ENCODE peak calls at places on chromosome 22, in seven cellular contexts. Y is AG09309, D is HFFc6, X is psoas muscle, H is progenitor cell of endocrine pancreas, J is GM12864, I is kidney epithelial cell. M is an unnamed sample.

GRCh38 chr22:44166448-44166847 is 14.3 kb upstream of the PARVG start:
- DNase-seq in Y (no peak), D (no peak), X (no peak), H (no peak), J (no peak), I (no peak), M (no peak)

GRCh38 chr22:29328566-29329500 is 13.3 kb upstream of the RASL10A start:
- DNase-seq in Y (no peak), D (no peak), X (peak), H (no peak), J (no peak), I (no peak), M (no peak)

GRCh38 chr22:29071261-29072045 is 1.4 kb upstream of the KREMEN1 start:
- DNase-seq in Y (no peak), D (no peak), X (peak), H (peak), J (no peak), I (no peak), M (peak)

GRCh38 chr22:32764330-32765116 is 37.0 kb upstream of the TIMP3 start:
- DNase-seq in Y (peak), D (peak), X (peak), H (no peak), J (no peak), I (peak), M (no peak)

GRCh38 chr22:24128631-24129601 is 52.4 kb upstream of the SUSD2 start:
- DNase-seq in Y (no peak), D (no peak), X (no peak), H (no peak), J (no peak), I (no peak), M (no peak)

GRCh38 chr22:19892249-19892879 is 37.7 kb upstream of the GNB1L start:
- DNase-seq in Y (no peak), D (no peak), X (no peak), H (no peak), J (no peak), I (no peak), M (no peak)

GRCh38 chr22:21615731-21616130 is 14.1 kb downstream of the YDJC start:
- DNase-seq in Y (no peak), D (no peak), X (no peak), H (no peak), J (no peak), I (no peak), M (no peak)

GRCh38 chr22:49997932-49998717 is 14.4 kb downstream of the IL17REL start:
- DNase-seq in Y (no peak), D (no peak), X (no peak), H (no peak), J (no peak), I (no peak), M (no peak)

GRCh38 chr22:43337946-43338345 is 5.2 kb downstream of the SCUBE1 start:
- DNase-seq in Y (no peak), D (no peak), X (no peak), H (no peak), J (no peak), I (no peak), M (no peak)

GRCh38 chr22:35835998-35836691 is 118.5 kb downstream of the APOL5 start:
- DNase-seq in Y (peak), D (peak), X (peak), H (no peak), J (no peak), I (peak), M (no peak)

GRCh38 chr22:30381250-30381649 is 6.0 kb downstream of the RNF215 start:
- DNase-seq in Y (no peak), D (no peak), X (no peak), H (no peak), J (no peak), I (no peak), M (no peak)

GRCh38 chr22:48921411-48921903 is 906.2 kb downstream of the BRD1 start:
- DNase-seq in Y (no peak), D (no peak), X (no peak), H (no peak), J (no peak), I (no peak), M (no peak)

GRCh38 chr22:29765905-29766631 is 739 bp downstream of the ZMAT5 start:
- DNase-seq in Y (no peak), D (no peak), X (no peak), H (peak), J (no peak), I (no peak), M (no peak)

GRCh38 chr22:35893698-35894097 is 134.9 kb downstream of the RBFOX2 start:
- DNase-seq in Y (no peak), D (no peak), X (no peak), H (no peak), J (no peak), I (no peak), M (no peak)

GRCh38 chr22:17079572-17079971 is 5.2 kb upstream of the IL17RA start:
- DNase-seq in Y (no peak), D (no peak), X (no peak), H (no peak), J (no peak), I (no peak), M (no peak)

GRCh38 chr22:19756288-19757128 is 4.1 kb upstream of the TBX1 start:
- DNase-seq in Y (no peak), D (no peak), X (no peak), H (peak), J (no peak), I (no peak), M (no peak)

GRCh38 chr22:24165673-24166072 is 15.6 kb upstream of the SUSD2 start:
- DNase-seq in Y (no peak), D (peak), X (no peak), H (no peak), J (no peak), I (no peak), M (no peak)

GRCh38 chr22:23613193-23613973 is 18.7 kb downstream of the DRICH1 start:
- DNase-seq in Y (no peak), D (no peak), X (no peak), H (no peak), J (no peak), I (no peak), M (no peak)

GRCh38 chr22:41976070-41976901 is 7.0 kb downstream of the SEPTIN3 start:
- DNase-seq in Y (no peak), D (no peak), X (no peak), H (peak), J (no peak), I (no peak), M (peak)

GRCh38 chr22:49571326-49571725 is 256.3 kb downstream of the BRD1 start:
- DNase-seq in Y (no peak), D (no peak), X (no peak), H (no peak), J (no peak), I (no peak), M (no peak)

GRCh38 chr22:43440556-43440955 is 28.7 kb downstream of the MPPED1 start:
- DNase-seq in Y (no peak), D (no peak), X (no peak), H (no peak), J (no peak), I (no peak), M (no peak)

GRCh38 chr22:33589297-33589696 is 331.0 kb downstream of the LARGE1 start:
- DNase-seq in Y (no peak), D (no peak), X (no peak), H (no peak), J (no peak), I (no peak), M (no peak)

GRCh38 chr22:21624120-21624879 is 5.5 kb downstream of the YDJC start:
- DNase-seq in Y (no peak), D (no peak), X (peak), H (no peak), J (no peak), I (no peak), M (no peak)

GRCh38 chr22:29629382-29630179 is 26.1 kb downstream of the NF2 start:
- DNase-seq in Y (no peak), D (no peak), X (no peak), H (no peak), J (no peak), I (no peak), M (no peak)

GRCh38 chr22:25067851-25068421 is 115.4 kb downstream of the KIAA1671 start:
- DNase-seq in Y (no peak), D (no peak), X (peak), H (no peak), J (no peak), I (no peak), M (no peak)

GRCh38 chr22:48919851-48920589 is 907.7 kb downstream of the BRD1 start:
- DNase-seq in Y (no peak), D (no peak), X (no peak), H (no peak), J (no peak), I (no peak), M (no peak)

DNA sequence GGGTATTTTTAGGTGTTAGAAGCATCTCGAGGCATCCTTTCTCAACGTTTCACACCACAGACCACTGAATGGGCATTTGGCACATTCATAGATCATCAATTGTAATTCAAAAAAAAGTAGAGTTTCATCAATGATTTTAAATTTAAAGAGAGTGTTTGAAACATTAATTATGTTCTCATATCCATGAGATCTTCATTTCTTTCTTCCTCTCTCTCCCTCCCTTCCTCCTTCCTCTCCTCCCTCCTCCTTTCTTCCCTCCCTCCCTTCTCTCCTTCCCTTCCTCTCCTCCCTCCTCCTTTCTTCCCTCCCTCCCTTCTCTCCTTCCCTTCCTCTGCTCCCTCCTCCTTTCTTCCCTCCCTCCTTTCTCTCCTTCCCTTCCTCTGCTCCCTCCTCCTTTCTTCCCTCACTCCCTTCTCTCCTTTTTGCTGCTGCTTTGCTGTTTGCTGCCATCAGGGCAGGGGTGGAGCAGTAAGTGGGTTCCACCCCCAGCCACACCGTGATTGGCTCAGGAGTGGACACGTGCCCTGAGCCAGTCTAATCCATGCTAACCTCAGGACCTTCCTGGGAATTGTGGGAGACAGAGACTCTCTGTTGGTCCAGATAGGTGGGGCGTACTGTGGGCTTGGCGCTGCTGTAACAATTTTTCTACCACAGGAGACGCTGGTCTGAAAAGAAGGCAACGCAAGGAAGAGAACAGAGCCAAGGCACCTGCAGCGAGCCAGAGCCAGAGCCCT is 33.8 kb upstream of the APOBEC3A start:
- DNase-seq in Y (peak), D (peak), X (peak), H (no peak), J (no peak), I (peak), M (no peak)
- TF ChIP-seq CTCF in Y (peak), D (peak), X (peak), H (no peak), J (no peak), I (peak), M (no peak)

GRCh38 chr22:31747441-31747840 is 2.5 kb downstream of the PRR14L start:
- DNase-seq in Y (no peak), D (no peak), X (no peak), H (no peak), J (no peak), I (no peak), M (no peak)

GRCh38 chr22:31752096-31752847 is 1.5 kb upstream of the DEPDC5 start:
- DNase-seq in Y (no peak), D (no peak), X (no peak), H (no peak), J (no peak), I (no peak), M (no peak)

GRCh38 chr22:31748490-31748889 is 1.4 kb downstream of the PRR14L start:
- DNase-seq in Y (no peak), D (peak), X (no peak), H (no peak), J (no peak), I (no peak), M (no peak)

GRCh38 chr22:31750365-31751284 is 693 bp upstream of the PRR14L start:
- DNase-seq in Y (no peak), D (no peak), X (no peak), H (no peak), J (no peak), I (no peak), M (no peak)

DNA sequence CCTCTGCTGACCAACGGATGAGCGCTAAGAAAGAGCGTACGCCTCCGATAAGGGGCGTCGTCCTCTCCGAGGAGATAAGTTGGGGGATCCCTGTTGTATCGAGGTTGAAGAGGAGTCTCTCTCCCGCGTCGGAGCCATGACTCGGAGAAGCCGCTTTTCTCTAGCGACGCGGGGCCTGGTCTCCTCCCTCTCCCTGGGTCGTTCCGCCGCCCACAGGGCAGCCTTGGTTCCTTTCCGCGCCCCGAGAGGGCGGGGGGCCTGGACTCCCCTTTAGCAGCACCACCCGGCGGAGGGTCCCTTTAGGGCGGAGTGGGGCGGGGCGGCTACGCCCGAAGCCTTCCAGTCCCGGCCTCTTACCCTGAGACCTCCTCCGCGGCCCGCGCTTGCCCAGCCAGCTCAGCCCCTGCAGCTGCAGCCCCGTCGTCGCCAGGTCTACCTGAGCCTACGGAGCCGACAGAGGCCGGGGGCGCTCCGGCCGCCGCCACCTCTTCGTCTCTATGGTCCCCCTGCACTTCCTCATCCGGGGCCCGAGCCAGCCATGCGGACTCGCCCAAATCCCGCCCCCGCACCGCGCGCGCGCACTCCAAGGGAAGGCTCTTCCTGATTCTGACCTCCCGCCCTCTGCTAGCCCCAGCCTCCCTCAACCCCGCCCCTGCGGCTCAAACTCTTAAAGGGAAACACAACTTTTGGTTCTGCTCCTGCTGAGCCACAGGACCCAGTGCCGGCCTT is at the start of gene PRR14L:
- DNase-seq in Y (peak), D (peak), X (peak), H (peak), J (peak), I (peak), M (peak)
- TF ChIP-seq CTCF in Y (no peak), D (peak), X (no peak), H (no peak), J (no peak), I (peak), M (no peak)

GRCh38 chr22:27848005-27848404 is 46.4 kb upstream of the MN1 start:
- DNase-seq in Y (no peak), D (no peak), X (no peak), H (no peak), J (no peak), I (no peak), M (no peak)
- TF ChIP-seq CTCF in Y (no peak), D (no peak), X (no peak), H (no peak), J (no peak), I (no peak), M (no peak)

DNA sequence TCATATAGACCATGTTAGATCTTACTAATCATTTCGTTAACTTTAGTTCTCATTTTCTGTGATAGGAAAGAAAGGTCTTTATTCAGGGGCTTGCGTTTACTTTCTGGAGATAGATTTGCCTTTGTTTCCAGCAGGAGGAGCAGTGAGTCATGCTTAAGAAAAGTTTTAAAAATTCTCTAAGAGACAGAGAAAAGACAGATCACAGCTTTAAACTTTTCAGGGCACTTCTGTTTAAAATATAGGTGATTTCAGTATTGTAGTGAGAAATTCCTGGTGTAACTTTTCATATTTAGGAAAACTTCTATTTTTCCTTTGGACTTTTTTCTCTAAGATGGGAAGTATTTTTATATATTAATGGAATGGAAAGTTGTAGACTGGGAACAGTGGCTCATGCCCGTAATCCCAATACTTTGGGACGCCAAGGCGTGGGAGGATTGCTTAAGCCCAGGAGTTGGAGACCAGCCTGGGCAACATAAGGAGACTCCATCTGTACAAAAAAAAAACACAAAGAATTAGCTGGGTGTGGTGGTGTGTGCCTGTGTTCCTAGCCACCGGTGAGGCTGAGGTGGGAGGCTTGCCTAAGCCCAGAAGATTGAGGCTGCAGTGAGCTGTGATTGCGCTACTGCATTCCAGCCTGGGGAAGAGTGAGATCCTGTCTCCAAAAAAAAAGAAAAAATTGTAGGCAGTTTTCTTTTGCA is 60.3 kb downstream of the ATXN10 start:
- DNase-seq in Y (no peak), D (no peak), X (peak), H (no peak), J (no peak), I (no peak), M (no peak)
- TF ChIP-seq CTCF in Y (peak), D (peak), X (no peak), H (peak), J (peak), I (peak), M (no peak)

GRCh38 chr22:47586038-47586437 is 823.6 kb downstream of the TBC1D22A start:
- DNase-seq in Y (no peak), D (no peak), X (no peak), H (no peak), J (no peak), I (no peak), M (no peak)
- TF ChIP-seq CTCF in Y (no peak), D (no peak), X (no peak), H (no peak), J (no peak), I (no peak), M (no peak)

DNA sequence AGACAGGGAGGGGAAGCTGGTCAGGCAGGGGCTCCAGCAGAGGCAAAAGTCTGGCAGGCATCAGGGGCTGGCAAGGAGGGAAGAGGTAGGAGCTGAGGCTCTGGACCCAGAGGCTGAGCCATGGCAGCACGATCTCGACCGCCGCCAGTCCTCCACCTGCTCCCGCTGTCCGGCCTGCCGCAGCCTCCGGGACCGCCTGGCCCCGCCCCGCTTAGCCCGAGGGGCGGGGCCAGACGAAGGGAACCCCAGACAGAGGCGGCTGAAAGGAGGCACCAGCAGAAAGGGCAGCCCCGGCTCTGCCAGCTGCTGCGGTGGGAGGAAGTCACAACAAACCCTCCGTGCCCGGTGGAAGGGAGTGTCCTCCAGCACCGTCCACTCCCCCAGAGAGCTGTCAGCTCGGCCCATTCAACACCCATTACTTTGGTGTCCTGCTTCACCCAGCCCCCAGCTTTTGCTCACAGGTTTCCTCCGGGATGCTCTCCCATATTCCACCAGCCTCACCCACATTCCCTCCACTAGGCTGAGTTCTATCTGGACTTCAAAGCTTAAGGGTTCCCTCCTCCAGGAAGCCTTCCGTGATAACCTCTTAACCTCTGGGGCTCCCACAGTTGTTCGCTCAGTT is at the start of gene MFNG:
- DNase-seq in Y (no peak), D (peak), X (peak), H (peak), J (peak), I (no peak), M (peak)
- TF ChIP-seq CTCF in Y (peak), D (peak), X (no peak), H (no peak), J (no peak), I (peak), M (no peak)

DNA sequence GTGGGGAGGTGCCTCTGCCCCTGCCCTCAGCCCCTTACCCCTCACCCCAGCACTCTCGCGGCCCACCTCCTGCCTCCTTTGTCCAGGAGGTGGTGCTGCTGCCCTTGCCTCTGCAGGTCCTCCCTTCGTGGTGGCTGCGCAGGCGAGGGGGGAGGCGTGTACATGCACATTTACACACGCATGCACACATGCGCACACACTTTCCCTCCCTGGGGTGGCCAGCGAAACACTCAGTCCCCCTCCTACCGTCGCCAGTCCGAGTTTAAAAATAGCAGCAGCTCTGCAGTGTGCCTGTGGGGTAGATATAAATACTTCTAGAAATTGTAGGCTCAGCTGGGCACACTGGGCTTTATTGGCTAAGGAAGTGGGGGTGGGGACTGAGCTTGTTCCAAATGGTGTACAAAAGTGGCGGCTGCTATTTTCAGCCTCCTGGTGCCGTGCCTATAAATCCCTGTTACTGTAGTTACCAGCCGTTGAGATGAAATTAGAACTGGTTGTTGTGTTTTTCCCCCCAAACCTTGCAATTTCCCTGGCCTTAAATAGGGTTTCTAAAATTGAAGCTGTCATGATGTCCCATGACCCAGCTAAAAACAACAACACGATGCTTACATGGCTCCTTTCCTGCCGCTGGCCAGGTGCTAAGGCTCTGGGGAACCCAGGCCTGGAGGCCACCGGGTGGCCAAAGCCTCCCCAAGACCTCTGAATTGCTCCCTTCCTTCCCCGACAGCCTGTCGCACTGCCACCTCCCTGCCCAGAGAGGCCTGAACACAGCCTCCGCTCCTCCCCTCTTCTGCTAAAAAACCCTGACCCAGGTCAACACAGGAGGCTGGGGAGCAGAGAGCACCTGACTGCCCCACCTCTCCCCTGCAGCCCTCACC is 12.4 kb downstream of the PICK1 start:
- DNase-seq in Y (peak), D (peak), X (peak), H (no peak), J (peak), I (no peak), M (no peak)
- TF ChIP-seq CTCF in Y (peak), D (peak), X (peak), H (peak), J (peak), I (peak), M (no peak)

M was measured in activated B cell treated with CpG ODN at 0.5 μM for 24 hours.